ENCODE peak calls at places on chromosomes 3 and 15, in six cellular contexts. One of them, this sample, is unnamed.

GRCh38 chr3:195007794-195008193 is 263.2 kb downstream of the XXYLT1 start:
- DNase-seq in HepG2: no peak
- DNase-seq in HCT116: no peak
- DNase-seq in Panc1: no peak
- DNase-seq in A549: no peak
- DNase-seq in GM23338: no peak
- DNase-seq in this sample: peak; percentile 77

GRCh38 chr3:194276768-194277546 is 74.2 kb downstream of the CPN2 start:
- DNase-seq in HepG2: no peak
- DNase-seq in GM23338: no peak
- DNase-seq in Panc1: no peak
- DNase-seq in HCT116: no peak
- DNase-seq in A549: no peak
- DNase-seq in this sample: no peak

GRCh38 chr15:40133544-40133943 is 24.9 kb upstream of the BMF start:
- DNase-seq in GM23338: no peak
- DNase-seq in HCT116: no peak
- DNase-seq in Panc1: no peak
- DNase-seq in HepG2: no peak
- DNase-seq in A549: no peak
- DNase-seq in this sample: no peak

GRCh38 chr3:141486416-141486734 is 452 bp upstream of the RASA2 start:
- DNase-seq in HepG2: peak; percentile 56
- DNase-seq in HCT116: no peak
- DNase-seq in GM23338: no peak
- DNase-seq in Panc1: no peak
- DNase-seq in A549: peak; percentile 51
- DNase-seq in this sample: no peak

GRCh38 chr15:70329179-70329578 is 231.5 kb upstream of the TLE3 start:
- DNase-seq in HCT116: no peak
- DNase-seq in GM23338: no peak
- DNase-seq in HepG2: no peak
- DNase-seq in Panc1: no peak
- DNase-seq in A549: no peak
- DNase-seq in this sample: no peak

GRCh38 chr3:138875754-138876664 is 41.3 kb upstream of the PIK3CB start:
- DNase-seq in GM23338: no peak
- DNase-seq in HCT116: no peak
- DNase-seq in A549: no peak
- DNase-seq in Panc1: no peak
- DNase-seq in HepG2: no peak
- DNase-seq in this sample: peak; percentile 56

GRCh38 chr3:141452045-141452444 is 34.8 kb upstream of the RASA2 start:
- DNase-seq in GM23338: peak; percentile 69
- DNase-seq in A549: peak; percentile 38
- DNase-seq in HCT116: no peak
- DNase-seq in HepG2: peak; percentile 59
- DNase-seq in Panc1: peak; percentile 47
- DNase-seq in this sample: peak; percentile 53

GRCh38 chr3:124035463-124036121 is 43.7 kb upstream of the ROPN1 start:
- DNase-seq in HCT116: no peak
- DNase-seq in A549: no peak
- DNase-seq in Panc1: no peak
- DNase-seq in HepG2: no peak
- DNase-seq in GM23338: no peak
- DNase-seq in this sample: no peak

GRCh38 chr3:191775451-191776233 is 314.7 kb downstream of the PYDC2 start:
- DNase-seq in GM23338: no peak
- DNase-seq in Panc1: no peak
- DNase-seq in HCT116: peak; percentile 21
- DNase-seq in A549: no peak
- DNase-seq in HepG2: no peak
- DNase-seq in this sample: no peak

GRCh38 chr15:89215627-89216026 is 5.8 kb downstream of the RLBP1 start:
- DNase-seq in Panc1: no peak
- DNase-seq in GM23338: no peak
- DNase-seq in HCT116: no peak
- DNase-seq in HepG2: no peak
- DNase-seq in A549: no peak
- DNase-seq in this sample: no peak

GRCh38 chr3:57060089-57060829 is at the start of gene SPATA12:
- DNase-seq in Panc1: peak; percentile 75
- DNase-seq in GM23338: peak; percentile 92
- DNase-seq in HCT116: peak; percentile 96
- DNase-seq in A549: peak; percentile 98
- DNase-seq in HepG2: peak; percentile 91
- DNase-seq in this sample: peak; percentile 58

GRCh38 chr15:43900964-43901363 is 74.2 kb downstream of the WDR76 start:
- DNase-seq in HCT116: no peak
- DNase-seq in GM23338: no peak
- DNase-seq in HepG2: no peak
- DNase-seq in Panc1: no peak
- DNase-seq in A549: no peak
- DNase-seq in this sample: no peak

GRCh38 chr3:193826126-193826795 is 233.3 kb downstream of the OPA1 start:
- DNase-seq in GM23338: no peak
- DNase-seq in Panc1: no peak
- DNase-seq in HepG2: no peak
- DNase-seq in A549: no peak
- DNase-seq in HCT116: no peak
- DNase-seq in this sample: no peak

GRCh38 chr15:40392986-40393948 is 10.7 kb downstream of the KNSTRN start:
- DNase-seq in GM23338: no peak
- DNase-seq in HepG2: no peak
- DNase-seq in HCT116: no peak
- DNase-seq in Panc1: no peak
- DNase-seq in A549: no peak
- DNase-seq in this sample: no peak

GRCh38 chr3:145983101-145983500 is 177.9 kb downstream of the PLOD2 start:
- DNase-seq in HCT116: no peak
- DNase-seq in A549: no peak
- DNase-seq in HepG2: no peak
- DNase-seq in Panc1: no peak
- DNase-seq in GM23338: no peak
- DNase-seq in this sample: no peak

GRCh38 chr15:67501836-67502461 is 19.0 kb upstream of the C15orf61 start:
- DNase-seq in GM23338: peak; percentile 23
- DNase-seq in HCT116: no peak
- DNase-seq in HepG2: no peak
- DNase-seq in Panc1: no peak
- DNase-seq in A549: no peak
- DNase-seq in this sample: peak; percentile 5

GRCh38 chr15:48861813-48862431 is 16.0 kb upstream of the EID1 start:
- DNase-seq in A549: peak; percentile 10
- DNase-seq in HepG2: peak; percentile 57
- DNase-seq in GM23338: peak; percentile 82
- DNase-seq in Panc1: no peak
- DNase-seq in HCT116: peak; percentile 58
- DNase-seq in this sample: no peak

GRCh38 chr3:78728406-78729145 is 1039.2 kb downstream of the ROBO1 start:
- DNase-seq in A549: no peak
- DNase-seq in HCT116: no peak
- DNase-seq in GM23338: peak; percentile 8
- DNase-seq in HepG2: no peak
- DNase-seq in Panc1: no peak
- DNase-seq in this sample: no peak

GRCh38 chr3:33363113-33363800 is 76.9 kb downstream of the UBP1 start:
- DNase-seq in GM23338: no peak
- DNase-seq in Panc1: no peak
- DNase-seq in HepG2: no peak
- DNase-seq in HCT116: no peak
- DNase-seq in A549: no peak
- DNase-seq in this sample: no peak

GRCh38 chr3:99410789-99411311 is 227.5 kb upstream of the COL8A1 start:
- DNase-seq in HCT116: no peak
- DNase-seq in GM23338: no peak
- DNase-seq in A549: no peak
- DNase-seq in HepG2: no peak
- DNase-seq in Panc1: no peak
- DNase-seq in this sample: no peak

GRCh38 chr3:190055773-190056172 is 64.9 kb downstream of the P3H2 start:
- DNase-seq in HepG2: no peak
- DNase-seq in GM23338: no peak
- DNase-seq in HCT116: no peak
- DNase-seq in A549: no peak
- DNase-seq in Panc1: no peak
- DNase-seq in this sample: no peak

GRCh38 chr3:122874116-122874515 is 79.2 kb downstream of the SLC49A4 start:
- DNase-seq in HCT116: no peak
- DNase-seq in Panc1: no peak
- DNase-seq in GM23338: no peak
- DNase-seq in A549: no peak
- DNase-seq in HepG2: no peak
- DNase-seq in this sample: no peak

GRCh38 chr3:14913926-14914776 is 33.2 kb upstream of the NR2C2 start:
- DNase-seq in Panc1: no peak
- DNase-seq in A549: no peak
- DNase-seq in HCT116: no peak
- DNase-seq in GM23338: peak; percentile 67
- DNase-seq in HepG2: no peak
- DNase-seq in this sample: no peak

GRCh38 chr3:196611761-196612483 is 27.6 kb upstream of the NRROS start:
- DNase-seq in HCT116: no peak
- DNase-seq in GM23338: no peak
- DNase-seq in A549: no peak
- DNase-seq in HepG2: no peak
- DNase-seq in Panc1: no peak
- DNase-seq in this sample: no peak

DNA sequence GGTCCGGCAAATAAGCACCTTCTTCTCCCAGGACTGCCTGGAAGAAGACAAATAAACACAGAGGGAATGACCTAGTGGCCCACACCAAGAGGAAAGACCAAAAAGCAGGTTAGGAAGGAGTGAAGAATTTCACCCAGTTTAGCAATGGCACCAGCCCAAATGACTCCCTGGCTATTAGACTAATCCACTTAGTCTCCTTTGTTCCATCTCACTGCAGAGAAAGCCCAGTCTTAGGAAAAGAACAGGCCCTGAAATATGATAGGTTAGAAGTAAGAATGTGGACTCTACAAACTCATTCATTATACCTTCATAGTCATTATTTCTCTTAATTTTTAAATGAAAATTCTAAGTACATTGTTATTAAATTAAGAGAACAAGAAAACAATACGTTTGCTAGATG is 23.2 kb downstream of the SERPINI2 start:
- DNase-seq in HCT116: no peak
- DNase-seq in GM23338: no peak
- DNase-seq in A549: no peak
- DNase-seq in Panc1: no peak
- DNase-seq in HepG2: no peak
- DNase-seq in this sample: no peak
- H3K27ac ChIP-seq in HCT116: no peak overlapping the region
- H3K27ac ChIP-seq in GM23338: no peak overlapping the region
- H3K27ac ChIP-seq in A549: no peak overlapping the region
- H3K27ac ChIP-seq in Panc1: no peak overlapping the region
- H3K27ac ChIP-seq in HepG2: no peak overlapping the region
- H3K27ac ChIP-seq in this sample: no peak overlapping the region

GRCh38 chr15:41622901-41623300 is 37.3 kb upstream of the MGA start:
- DNase-seq in A549: no peak
- DNase-seq in GM23338: no peak
- DNase-seq in HCT116: no peak
- DNase-seq in Panc1: no peak
- DNase-seq in HepG2: no peak
- DNase-seq in this sample: no peak

GRCh38 chr15:41621200-41622193 is 38.7 kb upstream of the MGA start:
- DNase-seq in HepG2: peak; percentile 78
- DNase-seq in A549: peak; percentile 89
- DNase-seq in GM23338: peak; percentile 92
- DNase-seq in HCT116: no peak
- DNase-seq in Panc1: peak; percentile 73
- DNase-seq in this sample: peak; percentile 93

DNA sequence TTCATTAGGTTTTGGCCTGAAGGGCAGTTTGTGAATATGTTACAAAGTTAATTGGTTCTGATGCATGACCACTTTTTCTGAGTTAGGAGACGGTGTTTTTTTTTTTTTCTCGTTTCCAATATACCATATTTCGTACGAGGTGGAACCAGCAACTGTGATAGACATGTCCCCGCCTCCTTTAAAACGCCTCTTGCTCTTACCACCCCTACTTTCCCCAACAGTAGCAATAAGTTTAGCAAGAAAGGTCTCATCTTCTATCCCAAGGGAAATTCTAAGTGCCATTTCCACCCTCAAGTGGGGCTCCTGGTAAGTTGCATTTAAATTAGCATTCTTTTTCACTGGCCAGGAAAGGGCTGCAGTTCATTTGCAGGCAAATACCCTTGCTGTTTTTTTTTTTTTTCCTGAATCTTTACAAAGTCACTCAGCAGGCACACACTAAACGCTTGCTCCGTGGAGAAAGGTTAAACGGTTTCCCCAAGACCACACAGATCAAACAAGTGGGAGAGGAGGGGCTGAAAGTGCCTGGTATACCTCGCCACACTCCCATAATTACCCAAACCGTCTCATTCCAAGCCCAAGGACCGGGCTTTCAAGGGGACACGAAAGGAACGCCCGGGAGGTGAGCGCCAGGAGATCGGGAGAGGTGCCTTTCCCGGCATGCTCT is 39.5 kb upstream of the MGA start:
- DNase-seq in GM23338: peak; percentile 43
- DNase-seq in HCT116: no peak
- DNase-seq in HepG2: no peak
- DNase-seq in Panc1: peak; percentile 22
- DNase-seq in A549: no peak
- DNase-seq in this sample: no peak
- H3K4me3 ChIP-seq in GM23338: peak overlapping the region; percentile 43
- H3K4me3 ChIP-seq in HCT116: no peak overlapping the region
- H3K4me3 ChIP-seq in HepG2: peak overlapping the region; percentile 59
- H3K4me3 ChIP-seq in Panc1: peak overlapping the region; percentile 70
- H3K4me3 ChIP-seq in A549: peak overlapping the region; percentile 58
- H3K4me3 ChIP-seq in this sample: peak overlapping the region; percentile 44

DNA sequence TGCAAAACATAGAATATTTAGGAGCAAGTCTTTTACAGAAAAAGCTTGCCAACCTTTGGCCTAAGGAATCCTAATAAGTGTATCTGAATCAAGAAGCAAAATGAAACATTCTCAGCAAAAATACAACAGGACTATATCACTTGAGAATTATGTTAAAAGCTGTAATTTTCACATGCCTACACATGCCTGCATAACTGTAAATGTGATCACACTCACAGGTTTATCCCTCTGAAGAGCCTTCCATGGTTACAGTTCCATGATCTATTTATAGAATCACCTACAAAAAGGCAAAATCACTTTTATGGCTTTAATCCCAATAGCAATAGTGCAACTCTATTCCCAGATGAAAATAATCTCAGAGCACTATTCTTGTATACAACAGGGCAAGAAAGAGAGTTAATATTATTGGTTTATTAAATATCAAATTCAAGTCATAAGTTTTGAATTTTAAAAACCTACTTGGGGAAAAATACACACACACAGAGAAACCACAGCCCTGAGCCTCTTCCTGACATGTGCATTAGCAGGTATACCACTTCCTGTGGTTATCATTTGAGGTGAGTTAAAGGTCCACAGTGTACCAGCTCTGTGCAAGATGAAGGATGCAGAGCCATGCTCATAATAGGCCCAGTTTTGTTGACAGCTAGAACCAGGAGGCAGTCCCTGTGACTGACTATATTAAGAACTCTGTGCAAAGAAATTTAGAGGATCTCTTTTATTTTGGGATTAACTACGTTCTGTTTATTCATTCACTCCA is 252.5 kb upstream of the TGFBR2 start:
- DNase-seq in HCT116: no peak
- DNase-seq in A549: no peak
- DNase-seq in Panc1: no peak
- DNase-seq in HepG2: no peak
- DNase-seq in GM23338: no peak
- DNase-seq in this sample: no peak
- TF ChIP-seq REST in HCT116: no peak
- TF ChIP-seq REST in A549: no peak
- TF ChIP-seq REST in Panc1: no peak
- TF ChIP-seq REST in HepG2: no peak
- TF ChIP-seq REST in GM23338: no peak
- TF ChIP-seq REST in this sample: no peak

GRCh38 chr3:115062412-115062956 is 84.6 kb downstream of the ZBTB20 start:
- DNase-seq in GM23338: no peak
- DNase-seq in HepG2: no peak
- DNase-seq in Panc1: no peak
- DNase-seq in HCT116: no peak
- DNase-seq in A549: no peak
- DNase-seq in this sample: no peak
- H3K27ac ChIP-seq in GM23338: no peak overlapping the region
- H3K27ac ChIP-seq in HepG2: no peak overlapping the region
- H3K27ac ChIP-seq in Panc1: no peak overlapping the region
- H3K27ac ChIP-seq in HCT116: peak overlapping the region; percentile 51
- H3K27ac ChIP-seq in A549: no peak overlapping the region
- H3K27ac ChIP-seq in this sample: no peak overlapping the region

This sample was measured in HL-60.